ENCODE peak calls at places on chromosomes 13 and 19, in six cellular contexts. P, X, N, M, Y and B are unnamed samples.

GRCh38 chr13:65868106-65868505 is 1362.0 kb downstream of the PCDH9 start:
- DNase-seq in P (no peak), X (no peak), N (no peak), M (no peak), Y (no peak), B (no peak)

GRCh38 chr13:109211616-109212015 is 574.8 kb downstream of the IRS2 start:
- DNase-seq in P (peak), X (no peak), N (no peak), M (no peak), Y (no peak), B (peak)

GRCh38 chr13:87674143-87674772 is 3.1 kb downstream of the SLITRK5 start:
- DNase-seq in P (peak), X (no peak), N (no peak), M (no peak), Y (no peak), B (no peak)

GRCh38 chr19:48544856-48545750 is 6.9 kb upstream of the SULT2B1 start:
- DNase-seq in P (no peak), X (no peak), N (no peak), M (no peak), Y (no peak), B (no peak)

GRCh38 chr19:5207806-5208205 is 132.8 kb downstream of the PTPRS start:
- DNase-seq in P (no peak), X (no peak), N (no peak), M (no peak), Y (no peak), B (no peak)

GRCh38 chr19:19550454-19550842 is 12.4 kb downstream of the CILP2 start:
- DNase-seq in P (peak), X (no peak), N (no peak), M (no peak), Y (no peak), B (no peak)

GRCh38 chr19:51811344-51811743 is 16.4 kb downstream of the FPR3 start:
- DNase-seq in P (no peak), X (no peak), N (no peak), M (no peak), Y (no peak), B (no peak)

GRCh38 chr19:30450945-30451344 is 78.8 kb downstream of the ZNF536 start:
- DNase-seq in P (no peak), X (no peak), N (no peak), M (no peak), Y (peak), B (no peak)

GRCh38 chr13:74464656-74465055 is 330.5 kb upstream of the KLF12 start:
- DNase-seq in P (peak), X (no peak), N (no peak), M (no peak), Y (peak), B (no peak)

GRCh38 chr19:33769208-33769607 is 27.5 kb upstream of the KCTD15 start:
- DNase-seq in P (no peak), X (no peak), N (no peak), M (no peak), Y (no peak), B (no peak)

GRCh38 chr13:84821261-84821660 is 939.0 kb upstream of the SLITRK1 start:
- DNase-seq in P (no peak), X (no peak), N (no peak), M (no peak), Y (no peak), B (no peak)

GRCh38 chr19:41744850-41745249 is 10.5 kb upstream of the CEACAM6 start:
- DNase-seq in P (no peak), X (no peak), N (no peak), M (no peak), Y (no peak), B (no peak)

GRCh38 chr13:80975903-80976302 is 635.0 kb upstream of the SPRY2 start:
- DNase-seq in P (no peak), X (no peak), N (no peak), M (no peak), Y (no peak), B (no peak)

GRCh38 chr19:6048808-6049405 is 61.4 kb downstream of the RFX2 start:
- DNase-seq in P (peak), X (peak), N (peak), M (peak), Y (peak), B (peak)

GRCh38 chr19:39590265-39590664 is 12.1 kb upstream of the LGALS13 start:
- DNase-seq in P (no peak), X (no peak), N (peak), M (no peak), Y (no peak), B (peak)

GRCh38 chr19:30434797-30435594 is 62.8 kb downstream of the ZNF536 start:
- DNase-seq in P (no peak), X (no peak), N (no peak), M (no peak), Y (no peak), B (no peak)

GRCh38 chr13:100625447-100625846 is 36.9 kb upstream of the GGACT start:
- DNase-seq in P (no peak), X (no peak), N (no peak), M (no peak), Y (no peak), B (no peak)

GRCh38 chr19:7550987-7551761 is 15.7 kb downstream of the PNPLA6 start:
- DNase-seq in P (peak), X (peak), N (peak), M (peak), Y (peak), B (peak)

GRCh38 chr13:32538234-32538620 is 368 bp downstream of the N4BP2L2 start:
- DNase-seq in P (no peak), X (peak), N (peak), M (no peak), Y (peak), B (peak)

GRCh38 chr13:52652980-52653303 is 306 bp downstream of the SUGT1 start:
- DNase-seq in P (no peak), X (no peak), N (no peak), M (no peak), Y (no peak), B (no peak)

GRCh38 chr19:7857727-7858701 is 16.2 kb downstream of the PRR36 start:
- DNase-seq in P (no peak), X (no peak), N (no peak), M (no peak), Y (no peak), B (peak)

GRCh38 chr19:15251749-15252397 is 19.6 kb upstream of the EPHX3 start:
- DNase-seq in P (peak), X (peak), N (no peak), M (peak), Y (peak), B (peak)

GRCh38 chr19:23541991-23542390 is 145.0 kb downstream of the ZNF675 start:
- DNase-seq in P (no peak), X (no peak), N (no peak), M (no peak), Y (no peak), B (no peak)

GRCh38 chr19:7534531-7534980 is 961 bp upstream of the PNPLA6 start:
- DNase-seq in P (peak), X (peak), N (peak), M (peak), Y (no peak), B (peak)

GRCh38 chr13:26920614-26921355 is 160.2 kb upstream of the GPR12 start:
- DNase-seq in P (no peak), X (no peak), N (no peak), M (no peak), Y (no peak), B (no peak)

GRCh38 chr13:74288361-74288911 is 154.2 kb upstream of the KLF12 start:
- DNase-seq in P (peak), X (no peak), N (peak), M (peak), Y (peak), B (peak)

GRCh38 chr13:58181111-58181510 is 549.6 kb downstream of the PCDH17 start:
- DNase-seq in P (no peak), X (no peak), N (no peak), M (no peak), Y (no peak), B (no peak)

GRCh38 chr13:97068964-97069815 is 74.9 kb upstream of the OXGR1 start:
- DNase-seq in P (peak), X (no peak), N (no peak), M (no peak), Y (no peak), B (no peak)

GRCh38 chr19:13172335-13173128 is 22.3 kb downstream of the IER2 start:
- DNase-seq in P (peak), X (peak), N (no peak), M (peak), Y (peak), B (no peak)

GRCh38 chr13:114129649-114130062 is 2.8 kb downstream of the RASA3 start:
- DNase-seq in P (no peak), X (no peak), N (no peak), M (no peak), Y (no peak), B (no peak)

GRCh38 chr13:27403727-27404385 is 20.6 kb upstream of the GTF3A start:
- DNase-seq in P (no peak), X (peak), N (no peak), M (no peak), Y (no peak), B (no peak)

GRCh38 chr13:44470623-44471562 is 97.3 kb downstream of the SERP2 start:
- DNase-seq in P (peak), X (no peak), N (peak), M (no peak), Y (no peak), B (no peak)
- TF ChIP-seq CTCF in P (peak), X (peak), N (peak), M (peak), Y (peak), B (peak)

DNA sequence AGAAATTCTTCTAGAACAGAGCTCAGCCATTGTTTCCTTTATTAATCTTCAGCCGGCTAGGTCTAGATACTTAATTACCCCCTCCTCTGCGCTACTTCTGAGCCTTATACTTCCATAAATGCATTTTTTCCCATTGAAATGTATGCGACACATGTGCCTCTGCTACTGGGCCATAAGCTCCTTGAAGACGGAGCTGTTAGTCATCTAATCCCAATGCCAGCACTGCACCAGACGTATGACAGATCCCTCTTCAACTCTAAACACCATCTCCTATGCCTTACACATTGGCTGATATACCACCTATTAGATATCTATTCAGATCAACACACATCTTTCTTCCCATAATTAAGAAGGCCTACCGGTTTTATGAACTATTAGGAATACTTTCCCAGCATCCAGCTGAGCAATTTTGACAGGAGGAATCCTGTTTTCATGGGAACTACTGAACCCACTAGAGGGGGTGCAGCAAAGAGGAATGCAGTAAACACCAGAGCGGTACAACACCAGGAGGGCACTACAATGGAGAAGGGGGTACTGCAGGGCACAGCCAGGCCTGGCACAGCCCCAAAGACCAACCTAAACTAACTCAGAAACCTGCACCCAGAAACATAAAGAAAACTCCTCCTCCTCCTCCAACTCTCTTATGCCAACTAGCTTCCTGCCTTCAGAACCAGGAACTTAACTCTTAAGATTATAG is 18.8 kb downstream of the STK24 start:
- DNase-seq in P (no peak), X (no peak), N (no peak), M (no peak), Y (no peak), B (no peak)
- TF ChIP-seq CTCF in P (no peak), X (no peak), N (no peak), M (no peak), Y (no peak), B (no peak)

GRCh38 chr19:16373079-16373478 is 48.5 kb downstream of the KLF2 start:
- DNase-seq in P (no peak), X (no peak), N (no peak), M (no peak), Y (no peak), B (no peak)

GRCh38 chr19:16370671-16371391 is 46.2 kb downstream of the KLF2 start:
- DNase-seq in P (no peak), X (no peak), N (no peak), M (no peak), Y (no peak), B (no peak)

GRCh38 chr19:16373539-16373938 is 48.9 kb downstream of the KLF2 start:
- DNase-seq in P (peak), X (no peak), N (no peak), M (no peak), Y (no peak), B (no peak)

GRCh38 chr19:16371540-16371986 is 46.9 kb downstream of the KLF2 start:
- DNase-seq in P (no peak), X (no peak), N (peak), M (no peak), Y (peak), B (no peak)

GRCh38 chr19:16372065-16372915 is 47.7 kb downstream of the KLF2 start:
- DNase-seq in P (no peak), X (no peak), N (no peak), M (no peak), Y (no peak), B (no peak)
- TF ChIP-seq CTCF in P (no peak), X (no peak), N (no peak), M (no peak), Y (no peak), B (no peak)

GRCh38 chr13:28954810-28955209 is 134.7 kb downstream of the MTUS2 start:
- DNase-seq in P (no peak), X (no peak), N (no peak), M (no peak), Y (no peak), B (no peak)

GRCh38 chr13:28958018-28958417 is 137.9 kb downstream of the MTUS2 start:
- DNase-seq in P (no peak), X (no peak), N (no peak), M (no peak), Y (no peak), B (no peak)

GRCh38 chr13:28955264-28955966 is 135.3 kb downstream of the MTUS2 start:
- DNase-seq in P (no peak), X (no peak), N (no peak), M (no peak), Y (peak), B (no peak)

GRCh38 chr13:28953714-28954113 is 133.6 kb downstream of the MTUS2 start:
- DNase-seq in P (no peak), X (no peak), N (no peak), M (no peak), Y (no peak), B (no peak)
- TF ChIP-seq CTCF in P (no peak), X (no peak), N (no peak), M (no peak), Y (no peak), B (peak)

DNA sequence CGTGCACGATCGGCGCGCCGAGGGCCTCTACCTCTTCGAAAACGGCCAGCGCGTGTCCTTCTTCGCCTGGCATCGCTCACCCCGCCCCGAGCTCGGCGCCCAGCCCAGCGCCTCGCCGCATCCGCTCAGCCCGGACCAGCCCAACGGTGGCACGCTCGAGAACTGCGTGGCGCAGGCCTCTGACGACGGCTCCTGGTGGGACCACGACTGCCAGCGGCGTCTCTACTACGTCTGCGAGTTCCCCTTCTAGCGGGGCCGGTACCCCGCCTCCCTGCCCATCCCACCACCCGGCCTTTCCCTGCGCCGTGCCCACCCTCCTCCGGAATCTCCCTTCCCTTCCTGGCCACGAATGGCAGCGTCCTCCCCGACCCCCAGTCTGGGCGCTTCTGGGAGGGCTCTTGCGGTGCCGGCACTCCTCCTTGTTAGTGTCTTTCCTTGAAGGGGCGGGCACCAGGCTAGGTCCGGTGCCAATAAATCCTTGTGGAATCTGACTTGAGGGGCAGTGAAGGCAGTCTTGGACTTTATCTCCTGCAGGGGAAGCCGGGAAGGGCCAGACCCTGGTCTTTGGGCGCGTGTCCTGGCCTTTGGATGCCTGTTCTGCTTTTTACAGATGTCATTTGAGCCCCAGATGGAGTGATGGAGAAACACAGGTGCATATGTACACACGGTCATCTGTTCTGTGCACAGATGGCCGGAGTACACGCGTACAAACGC is 2.2 kb downstream of the CLEC11A start:
- DNase-seq in P (no peak), X (no peak), N (no peak), M (no peak), Y (no peak), B (no peak)
- TF ChIP-seq CTCF in P (no peak), X (no peak), N (no peak), M (no peak), Y (no peak), B (no peak)